ENCODE peak calls at places on chromosome 15, in seven cellular contexts. One of them, this sample, is unnamed.

GRCh38 chr15:58440922-58441321 is 9.1 kb downstream of the LIPC start:
- DNase-seq in cardiac muscle cell: no peak
- DNase-seq in heart right ventricle: no peak
- DNase-seq in natural killer cell: no peak
- DNase-seq in psoas muscle: no peak
- DNase-seq in epithelial cell of esophagus: peak; percentile 90
- DNase-seq in H9: no peak
- DNase-seq in this sample: no peak

GRCh38 chr15:97678677-97679076 is 281.8 kb upstream of the ARRDC4 start:
- DNase-seq in heart right ventricle: no peak
- DNase-seq in H9: no peak
- DNase-seq in epithelial cell of esophagus: no peak
- DNase-seq in natural killer cell: no peak
- DNase-seq in cardiac muscle cell: no peak
- DNase-seq in psoas muscle: no peak
- DNase-seq in this sample: no peak

GRCh38 chr15:96088592-96088991 is 241.9 kb upstream of the NR2F2 start:
- DNase-seq in H9: no peak
- DNase-seq in natural killer cell: no peak
- DNase-seq in heart right ventricle: no peak
- DNase-seq in cardiac muscle cell: no peak
- DNase-seq in psoas muscle: no peak
- DNase-seq in epithelial cell of esophagus: no peak
- DNase-seq in this sample: no peak

GRCh38 chr15:23647421-23648375 is at the start of gene MAGEL2:
- DNase-seq in psoas muscle: peak; percentile 41
- DNase-seq in H9: peak; percentile 71
- DNase-seq in epithelial cell of esophagus: no peak
- DNase-seq in cardiac muscle cell: peak; percentile 11
- DNase-seq in natural killer cell: no peak
- DNase-seq in heart right ventricle: no peak
- DNase-seq in this sample: no peak

GRCh38 chr15:61171190-61171589 is 57.9 kb downstream of the RORA start:
- DNase-seq in psoas muscle: no peak
- DNase-seq in heart right ventricle: no peak
- DNase-seq in epithelial cell of esophagus: peak; percentile 15
- DNase-seq in natural killer cell: no peak
- DNase-seq in cardiac muscle cell: no peak
- DNase-seq in H9: peak; percentile 58
- DNase-seq in this sample: no peak

GRCh38 chr15:50824507-50824906 is 59.0 kb upstream of the SPPL2A start:
- DNase-seq in natural killer cell: no peak
- DNase-seq in H9: no peak
- DNase-seq in heart right ventricle: no peak
- DNase-seq in epithelial cell of esophagus: no peak
- DNase-seq in cardiac muscle cell: no peak
- DNase-seq in psoas muscle: no peak
- DNase-seq in this sample: no peak

GRCh38 chr15:46080018-46080417 is 445.2 kb downstream of the SQOR start:
- DNase-seq in heart right ventricle: no peak
- DNase-seq in natural killer cell: no peak
- DNase-seq in epithelial cell of esophagus: no peak
- DNase-seq in cardiac muscle cell: no peak
- DNase-seq in psoas muscle: no peak
- DNase-seq in H9: peak; percentile 31
- DNase-seq in this sample: no peak

GRCh38 chr15:80645494-80646065 is 49.5 kb upstream of the ABHD17C start:
- DNase-seq in psoas muscle: no peak
- DNase-seq in cardiac muscle cell: no peak
- DNase-seq in H9: no peak
- DNase-seq in heart right ventricle: no peak
- DNase-seq in natural killer cell: no peak
- DNase-seq in epithelial cell of esophagus: no peak
- DNase-seq in this sample: no peak

GRCh38 chr15:39629906-39630305 is 49.0 kb downstream of the THBS1 start:
- DNase-seq in cardiac muscle cell: no peak
- DNase-seq in epithelial cell of esophagus: peak; percentile 95
- DNase-seq in natural killer cell: no peak
- DNase-seq in H9: no peak
- DNase-seq in psoas muscle: no peak
- DNase-seq in heart right ventricle: no peak
- DNase-seq in this sample: no peak

GRCh38 chr15:26771168-26771916 is 1.5 kb downstream of the GABRB3 start:
- DNase-seq in cardiac muscle cell: peak; percentile 2
- DNase-seq in epithelial cell of esophagus: peak; percentile 11
- DNase-seq in H9: peak; percentile 86
- DNase-seq in psoas muscle: no peak
- DNase-seq in heart right ventricle: peak; percentile 38
- DNase-seq in natural killer cell: no peak
- DNase-seq in this sample: no peak

GRCh38 chr15:77002954-77003912 is 8.3 kb downstream of the PSTPIP1 start:
- DNase-seq in psoas muscle: peak; percentile 69
- DNase-seq in heart right ventricle: no peak
- DNase-seq in cardiac muscle cell: no peak
- DNase-seq in natural killer cell: peak; percentile 44
- DNase-seq in epithelial cell of esophagus: no peak
- DNase-seq in H9: no peak
- DNase-seq in this sample: no peak

GRCh38 chr15:33395841-33396240 is 85.1 kb downstream of the RYR3 start:
- DNase-seq in psoas muscle: no peak
- DNase-seq in H9: no peak
- DNase-seq in cardiac muscle cell: no peak
- DNase-seq in natural killer cell: no peak
- DNase-seq in heart right ventricle: no peak
- DNase-seq in epithelial cell of esophagus: no peak
- DNase-seq in this sample: no peak

GRCh38 chr15:79431636-79432344 is at the start of gene MINAR1:
- DNase-seq in natural killer cell: no peak
- DNase-seq in heart right ventricle: no peak
- DNase-seq in H9: peak; percentile 47
- DNase-seq in psoas muscle: no peak
- DNase-seq in epithelial cell of esophagus: peak; percentile 52
- DNase-seq in cardiac muscle cell: peak; percentile 57
- DNase-seq in this sample: no peak

GRCh38 chr15:89021224-89021623 is 67.0 kb upstream of the ABHD2 start:
- DNase-seq in natural killer cell: no peak
- DNase-seq in cardiac muscle cell: no peak
- DNase-seq in heart right ventricle: no peak
- DNase-seq in H9: no peak
- DNase-seq in psoas muscle: no peak
- DNase-seq in epithelial cell of esophagus: no peak
- DNase-seq in this sample: no peak

GRCh38 chr15:87954783-87955182 is 301.8 kb downstream of the NTRK3 start:
- DNase-seq in psoas muscle: no peak
- DNase-seq in epithelial cell of esophagus: no peak
- DNase-seq in heart right ventricle: no peak
- DNase-seq in cardiac muscle cell: no peak
- DNase-seq in H9: no peak
- DNase-seq in natural killer cell: no peak
- DNase-seq in this sample: no peak

GRCh38 chr15:64379216-64379960 is 1.9 kb downstream of the PCLAF start:
- DNase-seq in cardiac muscle cell: no peak
- DNase-seq in psoas muscle: no peak
- DNase-seq in H9: no peak
- DNase-seq in natural killer cell: no peak
- DNase-seq in epithelial cell of esophagus: no peak
- DNase-seq in heart right ventricle: no peak
- DNase-seq in this sample: no peak

GRCh38 chr15:100852630-100853029 is 27.0 kb upstream of the ALDH1A3 start:
- DNase-seq in epithelial cell of esophagus: no peak
- DNase-seq in natural killer cell: no peak
- DNase-seq in heart right ventricle: no peak
- DNase-seq in H9: no peak
- DNase-seq in cardiac muscle cell: no peak
- DNase-seq in psoas muscle: no peak
- DNase-seq in this sample: no peak

GRCh38 chr15:100847194-100847593 is 32.4 kb upstream of the ALDH1A3 start:
- DNase-seq in natural killer cell: no peak
- DNase-seq in H9: no peak
- DNase-seq in cardiac muscle cell: no peak
- DNase-seq in epithelial cell of esophagus: no peak
- DNase-seq in psoas muscle: no peak
- DNase-seq in heart right ventricle: no peak
- DNase-seq in this sample: no peak

GRCh38 chr15:100853676-100854440 is 25.8 kb upstream of the ALDH1A3 start:
- DNase-seq in psoas muscle: no peak
- DNase-seq in natural killer cell: no peak
- DNase-seq in cardiac muscle cell: no peak
- DNase-seq in H9: no peak
- DNase-seq in epithelial cell of esophagus: no peak
- DNase-seq in heart right ventricle: no peak
- DNase-seq in this sample: no peak

GRCh38 chr15:100844778-100845177 is 34.9 kb upstream of the ALDH1A3 start:
- DNase-seq in psoas muscle: no peak
- DNase-seq in cardiac muscle cell: no peak
- DNase-seq in epithelial cell of esophagus: no peak
- DNase-seq in heart right ventricle: no peak
- DNase-seq in H9: no peak
- DNase-seq in natural killer cell: no peak
- DNase-seq in this sample: no peak

DNA sequence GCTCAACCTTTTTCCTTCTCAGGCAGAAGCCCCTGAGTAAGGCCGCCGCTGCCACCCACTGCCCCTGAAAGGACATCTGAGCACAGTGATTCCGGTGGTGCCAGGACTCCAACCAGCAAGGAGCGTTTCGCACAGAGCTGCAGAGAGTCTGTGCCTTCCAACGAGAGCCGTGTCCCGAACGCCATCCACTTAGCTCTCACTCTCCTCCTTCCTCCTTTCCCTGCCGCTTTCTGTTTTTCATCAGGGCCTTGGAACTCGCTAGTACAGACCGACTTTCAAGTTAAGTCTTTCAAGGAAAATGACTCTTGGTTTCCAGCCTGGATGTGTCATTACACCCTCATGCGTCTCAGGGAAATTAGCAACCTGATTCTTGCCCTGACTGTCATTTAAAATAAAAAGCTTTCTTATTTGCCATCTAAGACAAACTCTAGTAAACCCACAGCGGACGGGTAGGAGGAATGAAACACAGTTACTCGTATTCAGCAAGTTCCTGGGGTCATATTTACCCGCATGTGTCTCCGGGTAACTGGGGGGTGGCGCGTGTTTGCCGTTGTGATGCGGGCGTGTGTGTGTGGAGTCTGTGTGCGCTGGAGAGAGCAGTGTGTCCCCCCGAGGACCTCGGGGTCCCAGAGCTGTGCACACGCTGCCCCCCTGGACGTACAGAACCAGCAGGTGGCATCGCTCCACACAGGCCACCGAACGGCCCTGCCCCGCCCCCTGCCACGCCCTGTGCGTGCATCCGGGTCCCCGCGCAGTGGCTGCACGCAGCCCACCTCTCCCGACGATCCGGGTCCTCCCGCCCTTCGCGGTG is 30.4 kb upstream of the ALDH1A3 start:
- DNase-seq in heart right ventricle: peak; percentile 34
- DNase-seq in H9: no peak
- DNase-seq in cardiac muscle cell: peak; percentile 44
- DNase-seq in natural killer cell: no peak
- DNase-seq in psoas muscle: peak; percentile 74
- DNase-seq in epithelial cell of esophagus: peak; percentile 54
- DNase-seq in this sample: peak; percentile 51
- TF ChIP-seq CTCF in heart right ventricle: no peak
- TF ChIP-seq CTCF in H9: no peak
- TF ChIP-seq CTCF in cardiac muscle cell: peak; percentile 32
- TF ChIP-seq CTCF in natural killer cell: no peak
- TF ChIP-seq CTCF in psoas muscle: peak; percentile 5
- TF ChIP-seq CTCF in epithelial cell of esophagus: peak; percentile 25
- TF ChIP-seq CTCF in this sample: no peak

GRCh38 chr15:90024406-90024805 is 23.3 kb downstream of the ZNF710 start:
- DNase-seq in cardiac muscle cell: no peak
- DNase-seq in epithelial cell of esophagus: no peak
- DNase-seq in psoas muscle: no peak
- DNase-seq in natural killer cell: no peak
- DNase-seq in heart right ventricle: no peak
- DNase-seq in H9: no peak
- DNase-seq in this sample: no peak
- TF ChIP-seq CTCF in cardiac muscle cell: no peak
- TF ChIP-seq CTCF in epithelial cell of esophagus: no peak
- TF ChIP-seq CTCF in psoas muscle: no peak
- TF ChIP-seq CTCF in natural killer cell: no peak
- TF ChIP-seq CTCF in heart right ventricle: no peak
- TF ChIP-seq CTCF in H9: no peak
- TF ChIP-seq CTCF in this sample: no peak

GRCh38 chr15:56467626-56468025 is 2.7 kb upstream of the MNS1 start:
- DNase-seq in cardiac muscle cell: no peak
- DNase-seq in psoas muscle: no peak
- DNase-seq in natural killer cell: no peak
- DNase-seq in heart right ventricle: no peak
- DNase-seq in H9: no peak
- DNase-seq in epithelial cell of esophagus: no peak
- DNase-seq in this sample: no peak

GRCh38 chr15:56469484-56469883 is 4.5 kb upstream of the MNS1 start:
- DNase-seq in natural killer cell: no peak
- DNase-seq in heart right ventricle: no peak
- DNase-seq in cardiac muscle cell: no peak
- DNase-seq in psoas muscle: no peak
- DNase-seq in epithelial cell of esophagus: no peak
- DNase-seq in H9: no peak
- DNase-seq in this sample: no peak

GRCh38 chr15:56468271-56468912 is 3.5 kb upstream of the MNS1 start:
- DNase-seq in H9: no peak
- DNase-seq in heart right ventricle: no peak
- DNase-seq in cardiac muscle cell: no peak
- DNase-seq in psoas muscle: no peak
- DNase-seq in natural killer cell: no peak
- DNase-seq in epithelial cell of esophagus: no peak
- DNase-seq in this sample: no peak

GRCh38 chr15:56460947-56461346 is 4.0 kb downstream of the MNS1 start:
- DNase-seq in natural killer cell: no peak
- DNase-seq in heart right ventricle: no peak
- DNase-seq in H9: no peak
- DNase-seq in cardiac muscle cell: no peak
- DNase-seq in psoas muscle: no peak
- DNase-seq in epithelial cell of esophagus: no peak
- DNase-seq in this sample: no peak

DNA sequence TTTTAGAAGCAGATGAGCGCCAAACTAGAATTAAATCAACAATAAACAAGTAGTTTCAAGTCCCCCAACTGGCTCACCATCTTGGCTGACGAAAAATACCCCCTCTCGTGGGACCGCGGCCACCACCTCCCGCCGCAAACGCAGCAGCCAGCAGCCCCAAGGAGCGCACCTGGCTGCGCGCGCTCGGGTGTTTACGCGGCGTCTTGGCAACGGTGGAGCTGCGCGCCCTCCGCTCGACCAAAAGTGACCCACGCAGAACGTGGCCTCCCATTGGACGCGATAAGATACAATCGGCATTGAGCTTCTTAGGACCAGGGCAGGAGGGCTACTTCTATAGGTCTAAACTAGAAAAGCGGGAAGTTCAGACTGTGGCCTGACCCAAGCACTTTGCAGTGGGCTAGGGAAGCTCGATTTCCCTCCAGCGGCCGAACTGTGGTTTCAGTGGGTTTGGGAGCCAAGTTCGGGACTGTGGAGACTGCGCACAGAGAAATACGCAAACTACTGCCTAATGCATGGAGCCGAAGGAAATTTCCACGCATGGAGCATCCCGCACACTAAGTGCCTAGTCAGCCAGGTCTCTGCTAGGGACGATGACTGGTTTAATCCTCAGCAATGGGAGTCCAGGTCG is at the start of gene MNS1:
- DNase-seq in cardiac muscle cell: peak; percentile 97
- DNase-seq in epithelial cell of esophagus: peak; percentile 96
- DNase-seq in heart right ventricle: peak; percentile 82
- DNase-seq in natural killer cell: peak; percentile 63
- DNase-seq in H9: peak; percentile 96
- DNase-seq in psoas muscle: peak; percentile 93
- DNase-seq in this sample: peak; percentile 84
- TF ChIP-seq CTCF in cardiac muscle cell: no peak
- TF ChIP-seq CTCF in epithelial cell of esophagus: no peak
- TF ChIP-seq CTCF in heart right ventricle: no peak
- TF ChIP-seq CTCF in natural killer cell: no peak
- TF ChIP-seq CTCF in H9: no peak
- TF ChIP-seq CTCF in psoas muscle: no peak
- TF ChIP-seq CTCF in this sample: no peak

GRCh38 chr15:92666780-92667179 is 11.2 kb upstream of the FAM174B start:
- DNase-seq in heart right ventricle: peak; percentile 68
- DNase-seq in cardiac muscle cell: peak; percentile 53
- DNase-seq in H9: no peak
- DNase-seq in natural killer cell: no peak
- DNase-seq in epithelial cell of esophagus: no peak
- DNase-seq in psoas muscle: peak; percentile 72
- DNase-seq in this sample: no peak
- TF ChIP-seq CTCF in heart right ventricle: no peak
- TF ChIP-seq CTCF in cardiac muscle cell: no peak
- TF ChIP-seq CTCF in H9: no peak
- TF ChIP-seq CTCF in natural killer cell: no peak
- TF ChIP-seq CTCF in epithelial cell of esophagus: no peak
- TF ChIP-seq CTCF in psoas muscle: no peak
- TF ChIP-seq CTCF in this sample: no peak